ENCODE peak calls at places on chromosomes 7 and 10, in seven cellular contexts. L, U, H, W, J, I and A are unnamed samples.
A peak's percentile ranks its signal among the peaks of the same experiment; 100 is the strongest.

GRCh38 chr7:104206841-104207240 is 972 bp downstream of the ORC5 start:
- DNase-seq in W (no peak), U (no peak), J (no peak), H (no peak), L (no peak), I (no peak), A (no peak)

GRCh38 chr7:101792051-101792651 is 25.3 kb upstream of the CUX1 start:
- DNase-seq in J (peak; percentile 12), I (no peak), U (peak; percentile 86), W (no peak), H (no peak), L (no peak), A (no peak)

GRCh38 chr10:85641479-85641967 is 725.1 kb downstream of the GRID1 start:
- DNase-seq in J (no peak), H (no peak), U (no peak), L (no peak), W (no peak), I (peak; percentile 3), A (no peak)

GRCh38 chr7:234712-235553 is 42.6 kb downstream of the FAM20C start:
- DNase-seq in W (no peak), H (peak; percentile 67), J (peak; percentile 88), U (peak; percentile 92), L (peak; percentile 89), I (no peak), A (no peak)

GRCh38 chr7:44094796-44095592 is 9.2 kb upstream of the AEBP1 start:
- DNase-seq in H (no peak), I (no peak), W (no peak), J (no peak), U (no peak), L (no peak), A (no peak)

GRCh38 chr7:36129048-36129534 is 24.0 kb upstream of the EEPD1 start:
- DNase-seq in L (no peak), I (no peak), W (peak; percentile 75), J (no peak), U (no peak), H (peak; percentile 66), A (no peak)

GRCh38 chr10:121490906-121491519 is 107.2 kb downstream of the FGFR2 start:
- DNase-seq in U (peak; percentile 84), H (no peak), J (no peak), I (no peak), W (no peak), L (no peak), A (no peak)

GRCh38 chr10:98446121-98446655 is 547 bp downstream of the HPS1 start:
- DNase-seq in H (peak; percentile 36), L (no peak), J (peak; percentile 68), W (no peak), I (no peak), U (peak; percentile 78), A (no peak)

GRCh38 chr10:79331709-79332108 is 15.6 kb upstream of the PPIF start:
- DNase-seq in H (peak; percentile 80), I (no peak), W (peak; percentile 21), U (no peak), J (no peak), L (no peak), A (no peak)

GRCh38 chr7:105979405-105979804 is 16.3 kb downstream of the CDHR3 start:
- DNase-seq in U (no peak), I (no peak), W (no peak), L (no peak), J (no peak), H (no peak), A (no peak)

GRCh38 chr10:72291019-72291532 is 17.4 kb downstream of the DDIT4 start:
- DNase-seq in H (no peak), U (no peak), W (no peak), J (no peak), L (no peak), I (no peak), A (no peak)

GRCh38 chr7:101562531-101563197 is 66.4 kb downstream of the MYL10 start:
- DNase-seq in W (no peak), L (no peak), H (no peak), J (no peak), I (no peak), U (peak; percentile 20), A (no peak)

GRCh38 chr7:151813997-151814396 is 62.9 kb downstream of the PRKAG2 start:
- DNase-seq in W (peak; percentile 13), H (no peak), I (no peak), J (peak; percentile 18), L (no peak), U (no peak), A (no peak)

GRCh38 chr10:71312840-71313789 is 5.9 kb upstream of the SLC29A3 start:
- DNase-seq in J (no peak), L (peak; percentile 64), H (no peak), U (peak; percentile 94), W (no peak), I (no peak), A (no peak)

GRCh38 chr7:45980181-45980905 is 59.3 kb upstream of the IGFBP3 start:
- DNase-seq in W (no peak), U (no peak), H (no peak), I (no peak), L (no peak), J (no peak), A (peak; percentile 74)

GRCh38 chr10:7886056-7886455 is 67.8 kb downstream of the TAF3 start:
- DNase-seq in I (no peak), U (no peak), L (no peak), J (no peak), H (no peak), W (no peak), A (no peak)

GRCh38 chr10:1212571-1213141 is 156.5 kb downstream of the WDR37 start:
- DNase-seq in L (no peak), J (no peak), W (peak; percentile 36), H (no peak), U (no peak), I (no peak), A (no peak)

GRCh38 chr10:115710136-115710535 is 562.9 kb downstream of the GFRA1 start:
- DNase-seq in H (no peak), J (no peak), I (no peak), W (no peak), L (no peak), U (no peak), A (no peak)

GRCh38 chr7:22597845-22598244 is 97.9 kb upstream of the STEAP1B start:
- DNase-seq in U (no peak), L (no peak), J (no peak), H (no peak), W (no peak), I (no peak), A (no peak)

GRCh38 chr7:3266240-3266639 is 34.8 kb upstream of the SDK1 start:
- DNase-seq in L (no peak), H (no peak), U (no peak), I (no peak), W (no peak), J (no peak), A (no peak)

GRCh38 chr7:47792521-47793121 is 155.6 kb downstream of the PKD1L1 start:
- DNase-seq in I (peak; percentile 29), L (no peak), J (no peak), U (no peak), W (no peak), H (no peak), A (no peak)
- TF ChIP-seq CTCF in I (peak; percentile 71), L (no peak), J (peak; percentile 57), U (no peak), W (peak; percentile 20), H (peak; percentile 35), A (no peak)

GRCh38 chr10:80473692-80474596 is 19.8 kb downstream of the TSPAN14 start:
- DNase-seq in U (no peak), J (no peak), L (no peak), H (no peak), I (no peak), W (no peak), A (no peak)

GRCh38 chr10:80473096-80473657 is 19.1 kb downstream of the TSPAN14 start:
- DNase-seq in H (no peak), W (no peak), I (no peak), J (no peak), U (no peak), L (no peak), A (no peak)

GRCh38 chr10:80471715-80472233 is 17.7 kb downstream of the TSPAN14 start:
- DNase-seq in J (no peak), W (no peak), H (no peak), U (no peak), L (no peak), I (peak; percentile 56), A (no peak)

GRCh38 chr10:80471009-80471408 is 16.9 kb downstream of the TSPAN14 start:
- DNase-seq in L (no peak), J (no peak), W (no peak), H (no peak), I (no peak), U (no peak), A (no peak)

DNA sequence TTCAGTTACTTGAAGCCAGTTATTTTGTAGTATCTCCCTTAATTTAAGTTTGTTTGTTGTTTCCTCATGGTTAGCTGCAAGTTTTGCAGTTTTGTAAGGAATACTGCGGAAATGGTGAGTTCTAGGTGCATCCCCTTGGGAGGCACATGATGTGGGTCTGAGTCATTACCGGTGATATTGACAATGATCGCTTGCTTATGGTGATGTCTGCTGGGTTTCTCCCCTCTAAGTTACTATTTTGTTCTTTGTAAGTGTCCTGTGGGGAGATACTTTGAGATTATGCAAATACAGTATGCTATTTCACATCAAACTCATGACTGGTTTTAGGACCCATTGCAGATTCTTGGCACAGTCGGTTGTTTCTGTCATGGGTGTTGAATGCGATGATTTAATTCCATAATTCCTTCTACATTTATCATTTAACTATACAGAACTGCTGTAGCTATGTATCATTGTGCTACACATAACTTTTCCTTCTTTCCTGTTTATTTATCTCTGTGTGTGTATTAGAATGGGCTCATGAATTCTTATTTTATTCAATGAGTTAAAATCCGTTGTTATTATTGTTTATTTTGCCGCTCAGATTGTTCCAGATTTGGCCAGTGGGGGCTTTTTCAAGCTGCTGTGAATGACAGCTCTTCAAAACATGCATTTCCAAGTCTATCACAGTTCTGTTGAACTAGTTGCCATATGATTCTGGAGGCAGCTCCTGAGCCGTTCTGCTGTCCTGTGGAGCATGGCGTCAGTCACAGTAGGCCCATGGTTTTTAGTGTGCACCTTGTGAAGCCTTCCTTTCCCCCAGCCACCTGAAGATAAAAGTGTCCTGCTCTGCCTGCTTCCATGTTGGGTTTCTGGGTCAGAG is 18.4 kb downstream of the TSPAN14 start:
- DNase-seq in W (no peak), U (no peak), L (no peak), I (no peak), H (no peak), J (no peak), A (no peak)
- TF ChIP-seq POLR2A in W (no peak), U (no peak), L (no peak), I (no peak), H (no peak), J (no peak), A (no peak)

DNA sequence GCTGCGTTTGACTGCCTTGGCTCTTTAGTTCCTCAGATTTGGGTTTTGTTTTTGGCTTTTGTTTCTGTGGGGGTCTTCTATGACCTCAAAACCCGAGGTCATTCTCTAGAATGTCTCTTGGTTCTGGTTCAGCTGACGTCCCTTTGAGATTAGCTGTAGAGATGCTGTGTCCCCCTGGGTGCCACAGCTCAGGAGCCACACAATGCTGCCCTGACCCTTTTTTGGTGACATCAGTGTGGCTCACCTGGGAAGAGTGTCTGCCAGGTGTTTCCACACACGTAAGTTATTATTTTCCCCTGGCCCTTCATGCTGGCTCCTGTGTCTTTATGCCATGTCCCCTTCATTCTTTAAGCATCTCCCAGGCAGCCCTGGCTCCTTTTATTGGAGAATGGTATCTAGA is 89.8 kb upstream of the DDC start:
- DNase-seq in U (no peak), W (no peak), H (no peak), L (no peak), J (no peak), I (no peak), A (peak; percentile 74)
- H3K27ac ChIP-seq in U (peak overlapping the region; percentile 72), W (peak overlapping the region; percentile 14), H (no peak overlapping the region), L (no peak overlapping the region), J (no peak overlapping the region), I (no peak overlapping the region), A (peak overlapping the region; percentile 68)

GRCh38 chr10:88347597-88348304 is 235.4 kb downstream of the RNLS start:
- DNase-seq in H (no peak), I (no peak), J (no peak), W (no peak), L (no peak), U (no peak), A (no peak)
- TF ChIP-seq CTCF in H (no peak), I (no peak), J (no peak), W (no peak), L (no peak), U (no peak), A (no peak)